ENCODE peak calls at places on chromosomes 16 and 17, in ten cellular contexts. One of them, this sample, is unnamed.

GRCh38 chr16:51734220-51734619 is 583.1 kb upstream of the SALL1 start:
- DNase-seq in activated effector memory CD4-positive, alpha-beta T cell treated with anti-CD3 and anti-CD28 coated beads, Interleukin-2, amount 50 U/mL, for 16 hours: no peak
- DNase-seq in D341Med: no peak
- DNase-seq in stimulated activated CD4-positive, alpha-beta T cell treated with anti-CD3 and anti-CD28 coated beads, Interleukin-4, amount 100 ng/mL, for 4 hours: no peak
- DNase-seq in NCI-H2081: no peak
- DNase-seq in activated CD4-positive, alpha-beta T cell treated with anti-CD3 and anti-CD28 coated beads, Interleukin-2, amount 50 U/mL, for 1 hour: no peak
- DNase-seq in HFF-Myc: no peak
- DNase-seq in AG09309: no peak
- DNase-seq in EL: no peak
- DNase-seq in frontal cortex: no peak
- DNase-seq in this sample: no peak

GRCh38 chr17:50614471-50615051 is 20.1 kb upstream of the ABCC3 start:
- DNase-seq in activated effector memory CD4-positive, alpha-beta T cell treated with anti-CD3 and anti-CD28 coated beads, Interleukin-2, amount 50 U/mL, for 16 hours: no peak
- DNase-seq in activated CD4-positive, alpha-beta T cell treated with anti-CD3 and anti-CD28 coated beads, Interleukin-2, amount 50 U/mL, for 1 hour: no peak
- DNase-seq in AG09309: no peak
- DNase-seq in HFF-Myc: no peak
- DNase-seq in NCI-H2081: no peak
- DNase-seq in frontal cortex: no peak
- DNase-seq in D341Med: peak
- DNase-seq in EL: no peak
- DNase-seq in stimulated activated CD4-positive, alpha-beta T cell treated with anti-CD3 and anti-CD28 coated beads, Interleukin-4, amount 100 ng/mL, for 4 hours: no peak
- DNase-seq in this sample: no peak

GRCh38 chr16:24737391-24737871 is 8.0 kb downstream of the TNRC6A start:
- DNase-seq in frontal cortex: no peak
- DNase-seq in NCI-H2081: no peak
- DNase-seq in activated effector memory CD4-positive, alpha-beta T cell treated with anti-CD3 and anti-CD28 coated beads, Interleukin-2, amount 50 U/mL, for 16 hours: no peak
- DNase-seq in activated CD4-positive, alpha-beta T cell treated with anti-CD3 and anti-CD28 coated beads, Interleukin-2, amount 50 U/mL, for 1 hour: no peak
- DNase-seq in EL: peak
- DNase-seq in HFF-Myc: no peak
- DNase-seq in D341Med: no peak
- DNase-seq in AG09309: no peak
- DNase-seq in stimulated activated CD4-positive, alpha-beta T cell treated with anti-CD3 and anti-CD28 coated beads, Interleukin-4, amount 100 ng/mL, for 4 hours: no peak
- DNase-seq in this sample: no peak

GRCh38 chr17:78965369-78965982 is 14.2 kb downstream of the LGALS3BP start:
- DNase-seq in NCI-H2081: peak
- DNase-seq in AG09309: no peak
- DNase-seq in HFF-Myc: no peak
- DNase-seq in stimulated activated CD4-positive, alpha-beta T cell treated with anti-CD3 and anti-CD28 coated beads, Interleukin-4, amount 100 ng/mL, for 4 hours: no peak
- DNase-seq in EL: no peak
- DNase-seq in D341Med: no peak
- DNase-seq in activated CD4-positive, alpha-beta T cell treated with anti-CD3 and anti-CD28 coated beads, Interleukin-2, amount 50 U/mL, for 1 hour: no peak
- DNase-seq in frontal cortex: no peak
- DNase-seq in activated effector memory CD4-positive, alpha-beta T cell treated with anti-CD3 and anti-CD28 coated beads, Interleukin-2, amount 50 U/mL, for 16 hours: no peak
- DNase-seq in this sample: no peak

GRCh38 chr17:82246365-82247174 is 17.7 kb downstream of the SLC16A3 start:
- DNase-seq in stimulated activated CD4-positive, alpha-beta T cell treated with anti-CD3 and anti-CD28 coated beads, Interleukin-4, amount 100 ng/mL, for 4 hours: no peak
- DNase-seq in NCI-H2081: peak
- DNase-seq in activated effector memory CD4-positive, alpha-beta T cell treated with anti-CD3 and anti-CD28 coated beads, Interleukin-2, amount 50 U/mL, for 16 hours: no peak
- DNase-seq in AG09309: no peak
- DNase-seq in EL: peak
- DNase-seq in frontal cortex: peak
- DNase-seq in HFF-Myc: no peak
- DNase-seq in D341Med: no peak
- DNase-seq in activated CD4-positive, alpha-beta T cell treated with anti-CD3 and anti-CD28 coated beads, Interleukin-2, amount 50 U/mL, for 1 hour: no peak
- DNase-seq in this sample: no peak

GRCh38 chr16:3195975-3196374 is 8.0 kb downstream of the OR1F1 start:
- DNase-seq in NCI-H2081: no peak
- DNase-seq in stimulated activated CD4-positive, alpha-beta T cell treated with anti-CD3 and anti-CD28 coated beads, Interleukin-4, amount 100 ng/mL, for 4 hours: no peak
- DNase-seq in D341Med: no peak
- DNase-seq in frontal cortex: no peak
- DNase-seq in AG09309: no peak
- DNase-seq in activated CD4-positive, alpha-beta T cell treated with anti-CD3 and anti-CD28 coated beads, Interleukin-2, amount 50 U/mL, for 1 hour: no peak
- DNase-seq in HFF-Myc: no peak
- DNase-seq in EL: peak
- DNase-seq in activated effector memory CD4-positive, alpha-beta T cell treated with anti-CD3 and anti-CD28 coated beads, Interleukin-2, amount 50 U/mL, for 16 hours: no peak
- DNase-seq in this sample: no peak

GRCh38 chr16:83418565-83418964 is 389.2 kb upstream of the HSBP1 start:
- DNase-seq in NCI-H2081: no peak
- DNase-seq in D341Med: no peak
- DNase-seq in frontal cortex: no peak
- DNase-seq in EL: no peak
- DNase-seq in AG09309: no peak
- DNase-seq in activated CD4-positive, alpha-beta T cell treated with anti-CD3 and anti-CD28 coated beads, Interleukin-2, amount 50 U/mL, for 1 hour: no peak
- DNase-seq in HFF-Myc: no peak
- DNase-seq in activated effector memory CD4-positive, alpha-beta T cell treated with anti-CD3 and anti-CD28 coated beads, Interleukin-2, amount 50 U/mL, for 16 hours: no peak
- DNase-seq in stimulated activated CD4-positive, alpha-beta T cell treated with anti-CD3 and anti-CD28 coated beads, Interleukin-4, amount 100 ng/mL, for 4 hours: no peak
- DNase-seq in this sample: no peak

GRCh38 chr16:85851034-85851780 is 47.8 kb upstream of the IRF8 start:
- DNase-seq in D341Med: no peak
- DNase-seq in NCI-H2081: no peak
- DNase-seq in activated CD4-positive, alpha-beta T cell treated with anti-CD3 and anti-CD28 coated beads, Interleukin-2, amount 50 U/mL, for 1 hour: no peak
- DNase-seq in AG09309: no peak
- DNase-seq in activated effector memory CD4-positive, alpha-beta T cell treated with anti-CD3 and anti-CD28 coated beads, Interleukin-2, amount 50 U/mL, for 16 hours: no peak
- DNase-seq in frontal cortex: no peak
- DNase-seq in HFF-Myc: no peak
- DNase-seq in EL: no peak
- DNase-seq in stimulated activated CD4-positive, alpha-beta T cell treated with anti-CD3 and anti-CD28 coated beads, Interleukin-4, amount 100 ng/mL, for 4 hours: no peak
- DNase-seq in this sample: no peak

GRCh38 chr16:23511731-23512130 is 1.4 kb upstream of the GGA2 start:
- DNase-seq in D341Med: no peak
- DNase-seq in activated effector memory CD4-positive, alpha-beta T cell treated with anti-CD3 and anti-CD28 coated beads, Interleukin-2, amount 50 U/mL, for 16 hours: no peak
- DNase-seq in EL: no peak
- DNase-seq in activated CD4-positive, alpha-beta T cell treated with anti-CD3 and anti-CD28 coated beads, Interleukin-2, amount 50 U/mL, for 1 hour: no peak
- DNase-seq in frontal cortex: no peak
- DNase-seq in stimulated activated CD4-positive, alpha-beta T cell treated with anti-CD3 and anti-CD28 coated beads, Interleukin-4, amount 100 ng/mL, for 4 hours: no peak
- DNase-seq in NCI-H2081: no peak
- DNase-seq in HFF-Myc: no peak
- DNase-seq in AG09309: no peak
- DNase-seq in this sample: no peak

GRCh38 chr16:1691956-1692355 is 13.9 kb downstream of the JPT2 start:
- DNase-seq in EL: peak
- DNase-seq in D341Med: no peak
- DNase-seq in stimulated activated CD4-positive, alpha-beta T cell treated with anti-CD3 and anti-CD28 coated beads, Interleukin-4, amount 100 ng/mL, for 4 hours: no peak
- DNase-seq in frontal cortex: no peak
- DNase-seq in AG09309: no peak
- DNase-seq in activated CD4-positive, alpha-beta T cell treated with anti-CD3 and anti-CD28 coated beads, Interleukin-2, amount 50 U/mL, for 1 hour: no peak
- DNase-seq in NCI-H2081: no peak
- DNase-seq in activated effector memory CD4-positive, alpha-beta T cell treated with anti-CD3 and anti-CD28 coated beads, Interleukin-2, amount 50 U/mL, for 16 hours: no peak
- DNase-seq in HFF-Myc: no peak
- DNase-seq in this sample: no peak

This sample was measured in stimulated activated naive B cell treated with anti-CD40 and anti-IgM and Interleukin-4, amounts not matched to agents 10 μg/mL and 1 μg/mL and 100 μg/mL, for 72 hours.